ENCODE peak calls at places on chromosomes 11 and 22, in eight cellular contexts. I, X, W, J, G, K, B and Q are unnamed samples.
A peak's percentile ranks its signal among the peaks of the same experiment; 100 is the strongest.

GRCh38 chr11:105046898-105047579 is 1.9 kb upstream of the CARD16 start:
- DNase-seq in I (peak; percentile 93), W (no peak), B (no peak), K (no peak), G (peak; percentile 86), X (no peak), J (no peak), Q (no peak)

GRCh38 chr11:111977141-111978027 is 40.2 kb downstream of the DIXDC1 start:
- DNase-seq in B (peak; percentile 63), G (peak; percentile 35), X (peak; percentile 20), I (no peak), W (peak; percentile 89), J (peak; percentile 29), K (no peak), Q (no peak)

GRCh38 chr22:26259510-26259909 is 90.2 kb downstream of the SEZ6L start:
- DNase-seq in W (no peak), G (peak; percentile 52), I (peak; percentile 1), X (peak; percentile 39), J (peak; percentile 9), B (peak; percentile 57), K (no peak), Q (no peak)

GRCh38 chr22:50727678-50728522 is 10.1 kb upstream of the ACR start:
- DNase-seq in K (no peak), B (no peak), J (no peak), W (no peak), X (no peak), I (no peak), G (no peak), Q (no peak)

GRCh38 chr11:67030976-67031375 is 8.0 kb downstream of the SYT12 start:
- DNase-seq in K (no peak), X (no peak), B (no peak), J (no peak), W (no peak), I (no peak), G (no peak), Q (no peak)

GRCh38 chr11:36354221-36355003 is 58.3 kb downstream of the PRR5L start:
- DNase-seq in B (no peak), X (peak; percentile 62), I (peak; percentile 76), G (no peak), J (no peak), W (no peak), K (no peak), Q (no peak)

GRCh38 chr11:118607401-118608267 is at the start of gene PHLDB1:
- DNase-seq in X (peak; percentile 17), B (peak; percentile 76), J (peak; percentile 43), I (peak; percentile 74), G (peak; percentile 67), K (no peak), W (peak; percentile 83), Q (peak; percentile 34)

GRCh38 chr11:15800121-15800800 is 556.1 kb downstream of the SOX6 start:
- DNase-seq in X (peak; percentile 68), K (no peak), I (peak; percentile 84), J (no peak), W (peak; percentile 70), G (no peak), B (no peak), Q (no peak)

GRCh38 chr11:1484061-1484671 is 2.4 kb downstream of the MOB2 start:
- DNase-seq in G (no peak), B (no peak), K (no peak), J (no peak), X (no peak), W (no peak), I (no peak), Q (no peak)

GRCh38 chr11:131977854-131978253 is 607.4 kb downstream of the NTM start:
- DNase-seq in B (no peak), G (peak; percentile 82), W (no peak), I (no peak), J (no peak), X (no peak), K (no peak), Q (no peak)

GRCh38 chr11:78156081-78156844 is 16.8 kb upstream of the ALG8 start:
- DNase-seq in B (no peak), I (no peak), G (no peak), X (no peak), K (no peak), J (no peak), W (no peak), Q (no peak)

GRCh38 chr11:26045082-26045481 is 286.8 kb upstream of the ANO3 start:
- DNase-seq in B (no peak), G (no peak), W (no peak), I (no peak), J (no peak), K (no peak), X (no peak), Q (no peak)